ENCODE peak calls at places on chromosomes 1 and 21, in four cellular contexts. G is fibroblast of lung, L is choroid plexus epithelial cell, H is fibroblast of mammary gland. Y is an unnamed sample.

GRCh38 chr1:204974326-204974725 is 68.7 kb upstream of the CNTN2 start:
- DNase-seq in G (no peak), L (no peak), H (no peak), Y (no peak)

GRCh38 chr1:81799939-81800740 is 594 bp upstream of the ADGRL2 start:
- DNase-seq in G (peak), L (peak), H (peak), Y (peak)

GRCh38 chr1:56933606-56934005 is 32.2 kb downstream of the C8B start:
- DNase-seq in G (no peak), L (no peak), H (peak), Y (no peak)

GRCh38 chr1:115980998-115981993 is 5.0 kb downstream of the SLC22A15 start:
- DNase-seq in G (peak), L (peak), H (peak), Y (peak)

GRCh38 chr1:29004813-29005212 is 90.4 kb downstream of the EPB41 start:
- DNase-seq in G (no peak), L (no peak), H (no peak), Y (no peak)

GRCh38 chr1:225757927-225758460 is 19.6 kb upstream of the SRP9 start:
- DNase-seq in G (no peak), L (no peak), H (no peak), Y (no peak)

GRCh38 chr1:147892731-147893214 is 9.8 kb upstream of the GJA8 start:
- DNase-seq in G (peak), L (peak), H (peak), Y (peak)

GRCh38 chr1:184075040-184076029 is 23.8 kb downstream of the TSEN15 start:
- DNase-seq in G (peak), L (peak), H (peak), Y (peak)

GRCh38 chr1:204791453-204792366 is 79.0 kb upstream of the NFASC start:
- DNase-seq in G (peak), L (peak), H (peak), Y (peak)

GRCh38 chr21:44317871-44318270 is 18.0 kb downstream of the PFKL start:
- DNase-seq in G (no peak), L (no peak), H (no peak), Y (no peak)

GRCh38 chr1:211742889-211743529 is 67.6 kb upstream of the NEK2 start:
- DNase-seq in G (no peak), L (no peak), H (no peak), Y (no peak)

GRCh38 chr1:201377611-201378092 is at the start of gene TNNT2:
- DNase-seq in G (peak), L (no peak), H (no peak), Y (no peak)

GRCh38 chr1:156676820-156677615 is at the start of gene NES:
- DNase-seq in G (peak), L (peak), H (peak), Y (no peak)

GRCh38 chr21:31946236-31946635 is 73.4 kb downstream of the HUNK start:
- DNase-seq in G (no peak), L (no peak), H (no peak), Y (no peak)

GRCh38 chr1:214558002-214558770 is 6.8 kb upstream of the PTPN14 start:
- DNase-seq in G (peak), L (peak), H (peak), Y (peak)

GRCh38 chr1:117612517-117613248 is 6.8 kb downstream of the TENT5C start:
- DNase-seq in G (peak), L (no peak), H (peak), Y (peak)

GRCh38 chr1:156752843-156753486 is 1.5 kb upstream of the HDGF start:
- DNase-seq in G (peak), L (peak), H (no peak), Y (peak)

GRCh38 chr1:243705585-243705984 is 144.5 kb downstream of the AKT3 start:
- DNase-seq in G (no peak), L (peak), H (no peak), Y (no peak)

GRCh38 chr1:116218922-116219321 is 107.7 kb downstream of the MAB21L3 start:
- DNase-seq in G (no peak), L (no peak), H (no peak), Y (no peak)

GRCh38 chr1:32431736-32432400 is 33.0 kb upstream of the ZBTB8B start:
- DNase-seq in G (no peak), L (no peak), H (no peak), Y (peak)

GRCh38 chr1:47444578-47445465 is 7.0 kb downstream of the FOXD2 start:
- DNase-seq in G (peak), L (peak), H (no peak), Y (peak)

GRCh38 chr1:22930235-22930912 is 42.3 kb downstream of the LACTBL1 start:
- DNase-seq in G (peak), L (peak), H (peak), Y (peak)

GRCh38 chr1:223771469-223771813 is 59.1 kb downstream of the CAPN2 start:
- DNase-seq in G (no peak), L (peak), H (no peak), Y (no peak)

GRCh38 chr1:19309123-19309813 is 2.7 kb downstream of the AKR7A2 start:
- DNase-seq in G (peak), L (peak), H (peak), Y (peak)

GRCh38 chr1:26833432-26834405 is 7.2 kb downstream of the ZDHHC18 start:
- DNase-seq in G (no peak), L (peak), H (no peak), Y (no peak)

GRCh38 chr1:179155615-179156014 is 73.7 kb downstream of the TOR3A start:
- DNase-seq in G (no peak), L (no peak), H (no peak), Y (no peak)

GRCh38 chr1:42765271-42765670 is 1.6 kb downstream of the P3H1 start:
- DNase-seq in G (no peak), L (peak), H (no peak), Y (no peak)

GRCh38 chr1:201633811-201634210 is 94.9 kb downstream of the NAV1 start:
- DNase-seq in G (peak), L (peak), H (no peak), Y (no peak)

GRCh38 chr1:204268101-204268500 is 54.3 kb upstream of the GOLT1A start:
- DNase-seq in G (no peak), L (no peak), H (no peak), Y (no peak)

GRCh38 chr1:245550702-245551008 is 395.9 kb downstream of the KIF26B start:
- DNase-seq in G (no peak), L (no peak), H (no peak), Y (no peak)

GRCh38 chr21:46067505-46068201 is 30.3 kb upstream of the COL6A2 start:
- DNase-seq in G (no peak), L (no peak), H (no peak), Y (no peak)

GRCh38 chr1:75797273-75797588 is 549 bp downstream of the MSH4 start:
- DNase-seq in G (no peak), L (no peak), H (no peak), Y (no peak)

GRCh38 chr1:40774266-40774998 is 9.2 kb upstream of the KCNQ4 start:
- DNase-seq in G (peak), L (peak), H (peak), Y (peak)

GRCh38 chr1:17539526-17540254 is at the start of gene ARHGEF10L:
- DNase-seq in G (no peak), L (no peak), H (no peak), Y (no peak)
- H3K4me3 ChIP-seq in G (peak), L (peak), H (peak), Y (peak)

GRCh38 chr1:83583351-83584014 is 415.4 kb downstream of the TTLL7 start:
- DNase-seq in G (peak), L (peak), H (peak), Y (peak)
- TF ChIP-seq CTCF in G (no peak), L (peak), H (peak), Y (peak)

DNA sequence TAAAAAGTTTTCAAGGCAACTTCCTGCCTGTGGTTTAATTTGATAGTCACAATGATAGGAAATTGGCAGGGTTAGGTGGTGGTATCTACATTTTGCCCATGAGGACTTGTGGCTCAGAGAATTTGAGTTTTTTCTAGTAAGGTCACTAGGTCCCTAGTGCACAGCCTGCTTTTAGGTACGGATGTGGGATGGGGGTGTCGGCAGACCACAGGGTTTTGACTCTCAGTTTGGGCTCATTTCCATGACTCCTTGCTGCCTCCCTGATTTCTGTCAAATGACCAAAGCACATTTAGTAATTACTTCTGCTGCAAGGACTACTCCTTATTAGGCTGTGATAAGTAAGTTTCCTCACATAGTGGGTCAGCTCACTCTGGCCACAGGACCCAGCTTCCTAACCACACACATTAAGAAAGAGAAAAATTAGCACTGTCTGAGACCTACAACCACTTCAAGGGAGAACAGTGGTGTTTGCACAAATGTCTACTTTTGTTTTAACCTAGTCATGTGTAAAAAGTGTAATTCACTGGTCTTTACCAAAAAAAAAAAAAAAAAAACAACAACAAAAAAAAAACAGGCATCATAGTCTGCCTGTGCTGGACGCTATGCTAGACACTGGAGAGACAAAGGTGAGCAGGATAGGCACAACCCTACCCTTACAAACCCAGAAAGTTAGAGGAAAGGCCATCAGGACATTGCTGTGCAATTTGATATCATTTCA is 43.7 kb downstream of the MRPL39 start:
- DNase-seq in G (peak), L (no peak), H (no peak), Y (no peak)
- H3K4me3 ChIP-seq in G (peak), L (no peak), H (peak), Y (no peak)

DNA sequence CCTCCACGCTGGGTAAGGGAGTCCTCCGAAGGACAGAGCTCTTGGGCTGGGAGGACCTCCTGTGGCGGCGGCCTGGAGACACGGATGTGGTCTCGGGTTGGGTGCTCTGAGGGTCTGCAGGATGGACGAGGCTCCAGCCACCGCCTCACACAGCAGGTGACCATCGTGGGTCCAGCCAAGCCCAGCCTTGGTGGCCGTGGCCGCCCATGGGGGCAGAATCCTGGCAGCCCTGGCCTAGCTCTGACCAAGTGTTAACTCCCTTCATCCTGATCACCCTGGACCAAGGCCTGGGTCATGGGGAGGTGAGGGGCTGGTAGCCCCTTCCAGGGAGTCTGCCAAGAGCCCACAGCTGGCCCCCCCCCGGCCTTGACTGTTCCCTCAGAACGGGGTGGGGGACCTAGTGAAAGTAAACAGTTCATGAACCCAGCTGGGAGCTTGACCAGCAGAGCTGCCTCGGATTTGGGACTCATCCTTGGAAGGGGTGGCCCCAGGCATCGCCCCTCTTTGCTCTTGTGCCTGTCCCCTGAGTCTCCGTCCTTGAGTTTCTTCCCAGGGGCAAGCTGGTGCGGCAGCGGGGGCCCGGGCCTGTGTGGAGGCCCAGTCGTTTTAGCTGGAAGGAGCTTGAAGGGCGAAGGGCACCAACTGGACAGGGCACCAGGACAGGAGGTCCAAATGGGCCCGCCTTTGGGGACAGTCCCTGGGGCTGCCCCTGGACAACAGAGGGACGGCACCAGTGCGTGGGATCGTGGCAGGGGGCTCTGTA is 17.8 kb downstream of the ARHGEF16 start:
- DNase-seq in G (no peak), L (no peak), H (no peak), Y (no peak)
- TF ChIP-seq CTCF in G (no peak), L (no peak), H (no peak), Y (no peak)

GRCh38 chr1:198933506-198933905 is 294.7 kb downstream of the PTPRC start:
- DNase-seq in G (no peak), L (no peak), H (no peak), Y (no peak)
- H3K4me3 ChIP-seq in G (peak), L (peak), H (no peak), Y (no peak)

Y was measured in epithelial cell of esophagus.